ENCODE peak calls at places on chromosome 16, in four cellular contexts. Q is H1, G is A549, A is K562. I is an unnamed sample.

GRCh38 chr16:53768167-53768566 is 64.2 kb downstream of the FTO start:
- DNase-seq in Q (no peak), A (no peak), G (no peak), I (no peak)

GRCh38 chr16:67885976-67886375 is 1.3 kb downstream of the NRN1L start:
- DNase-seq in G (no peak), A (no peak), Q (no peak), I (no peak)

GRCh38 chr16:7997966-7998365 is 592.3 kb downstream of the TMEM114 start:
- DNase-seq in Q (no peak), A (no peak), G (no peak), I (no peak)

GRCh38 chr16:89506113-89506504 is 2.1 kb upstream of the SPG7 start:
- DNase-seq in G (no peak), A (no peak), Q (no peak), I (no peak)

GRCh38 chr16:81237282-81237681 is 1.2 kb upstream of the BCO1 start:
- DNase-seq in A (no peak), Q (no peak), G (no peak), I (no peak)

GRCh38 chr16:57409065-57409464 is 4.5 kb downstream of the CCL17 start:
- DNase-seq in G (no peak), Q (no peak), A (no peak), I (no peak)

GRCh38 chr16:85514601-85515318 is 98.4 kb upstream of the GSE1 start:
- DNase-seq in A (no peak), G (peak), Q (no peak), I (peak)

GRCh38 chr16:12395266-12395665 is 408.4 kb downstream of the CPPED1 start:
- DNase-seq in A (no peak), G (no peak), Q (no peak), I (no peak)

GRCh38 chr16:88725609-88726407 is 19.5 kb downstream of the CTU2 start:
- DNase-seq in A (no peak), G (no peak), Q (no peak), I (no peak)

GRCh38 chr16:88614818-88615580 is 23.4 kb upstream of the IL17C start:
- DNase-seq in Q (no peak), A (no peak), G (no peak), I (no peak)

GRCh38 chr16:1564325-1564724 is 30.9 kb downstream of the TMEM204 start:
- DNase-seq in A (peak), Q (no peak), G (no peak), I (no peak)

GRCh38 chr16:3149630-3150345 is 15.0 kb downstream of the ZNF213 start:
- DNase-seq in A (peak), Q (no peak), G (peak), I (no peak)

GRCh38 chr16:546909-547770 is 13.1 kb upstream of the PRR35 start:
- DNase-seq in Q (no peak), A (peak), G (peak), I (no peak)

GRCh38 chr16:73026754-73027654 is 20.9 kb downstream of the ZFHX3 start:
- DNase-seq in A (no peak), Q (no peak), G (no peak), I (no peak)

GRCh38 chr16:83513006-83513755 is 294.6 kb upstream of the HSBP1 start:
- DNase-seq in Q (no peak), A (no peak), G (no peak), I (no peak)

GRCh38 chr16:85979605-85980004 is 80.6 kb downstream of the IRF8 start:
- DNase-seq in Q (no peak), G (peak), A (peak), I (no peak)

GRCh38 chr16:83619381-83620150 is 188.2 kb upstream of the HSBP1 start:
- DNase-seq in G (no peak), A (no peak), Q (no peak), I (no peak)

GRCh38 chr16:69017036-69017783 is 88.2 kb upstream of the HAS3 start:
- DNase-seq in Q (no peak), A (no peak), G (peak), I (no peak)

GRCh38 chr16:12178251-12178990 is 201.9 kb downstream of the SNX29 start:
- DNase-seq in Q (no peak), A (no peak), G (no peak), I (no peak)

GRCh38 chr16:81678326-81679095 is 100.6 kb upstream of the PLCG2 start:
- DNase-seq in G (no peak), A (peak), Q (no peak), I (no peak)

GRCh38 chr16:28130099-28131088 is 66.9 kb upstream of the GSG1L start:
- DNase-seq in G (no peak), A (no peak), Q (no peak), I (no peak)

GRCh38 chr16:4293822-4294457 is 21.1 kb upstream of the TFAP4 start:
- DNase-seq in G (peak), A (no peak), Q (no peak), I (no peak)

GRCh38 chr16:73091199-73091598 is 43.3 kb upstream of the ZFHX3 start:
- DNase-seq in G (no peak), A (no peak), Q (no peak), I (no peak)

GRCh38 chr16:61834082-61834481 is 202.2 kb downstream of the CDH8 start:
- DNase-seq in G (no peak), A (no peak), Q (no peak), I (no peak)

GRCh38 chr16:89371968-89372634 is 118.3 kb downstream of the ANKRD11 start:
- DNase-seq in Q (no peak), A (no peak), G (no peak), I (no peak)

GRCh38 chr16:78562650-78563049 is 463.2 kb downstream of the WWOX start:
- DNase-seq in A (no peak), G (no peak), Q (no peak), I (no peak)

GRCh38 chr16:86212706-86213426 is 297.5 kb upstream of the FOXF1 start:
- DNase-seq in G (no peak), A (no peak), Q (no peak), I (no peak)

GRCh38 chr16:48158296-48158695 is 2.5 kb upstream of the ABCC12 start:
- DNase-seq in G (peak), Q (no peak), A (no peak), I (peak)

GRCh38 chr16:1859650-1860049 is 12.3 kb downstream of the MEIOB start:
- DNase-seq in Q (no peak), A (peak), G (no peak), I (no peak)

GRCh38 chr16:77732241-77732946 is 10.1 kb downstream of the NUDT7 start:
- DNase-seq in A (no peak), Q (no peak), G (no peak), I (peak)

GRCh38 chr16:67528222-67528869 is at the start of gene RIPOR1:
- DNase-seq in Q (no peak), G (peak), A (peak), I (peak)

DNA sequence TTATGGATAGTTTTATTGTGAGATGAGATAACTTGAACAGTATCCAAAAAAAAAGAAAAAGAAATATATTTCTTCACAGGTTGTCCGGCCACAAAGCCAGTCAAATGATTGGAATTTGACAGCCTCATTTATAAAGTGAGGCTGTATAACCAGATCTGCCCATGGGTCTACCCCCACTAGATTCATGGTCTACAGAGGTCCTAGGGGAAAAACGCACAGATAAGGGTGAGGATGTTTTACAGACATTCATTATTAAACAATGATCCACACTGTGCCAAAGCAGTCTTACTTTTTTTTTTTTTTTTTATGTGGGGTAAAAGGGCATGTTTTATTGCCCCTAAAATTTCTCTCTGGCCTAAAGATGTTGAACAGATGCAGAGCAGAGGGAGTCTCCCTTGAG is 1503.0 kb upstream of the CDH8 start:
- DNase-seq in Q (no peak), G (no peak), A (no peak), I (no peak)
- TF ChIP-seq KDM1A in Q (no peak), G (no peak), A (no peak), I (no peak)

GRCh38 chr16:17026600-17027242 is 444.0 kb downstream of the XYLT1 start:
- DNase-seq in Q (no peak), A (no peak), G (no peak), I (no peak)
- TF ChIP-seq EP300 in Q (no peak), A (no peak), G (no peak), I (no peak)

DNA sequence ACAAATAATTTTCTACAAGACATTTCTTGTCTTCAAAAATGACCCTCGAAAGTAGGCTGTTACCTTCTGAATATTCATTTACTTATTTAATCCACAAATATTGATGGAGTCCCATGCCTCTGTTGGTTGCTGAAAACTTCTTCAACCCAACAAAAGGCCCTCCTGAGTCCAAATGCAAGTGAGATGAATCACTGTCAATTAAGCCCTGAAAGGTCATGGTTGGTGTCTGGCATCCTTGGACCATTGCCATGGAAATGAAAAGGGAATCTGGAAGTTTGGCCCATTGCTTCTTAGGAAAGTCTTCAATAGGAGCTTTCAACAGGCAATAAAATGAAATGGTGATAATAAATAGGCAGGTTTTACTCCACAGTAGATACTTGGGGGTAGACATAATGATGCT is 364.7 kb upstream of the DYNLRB2 start:
- DNase-seq in G (peak), A (no peak), Q (no peak), I (no peak)
- TF ChIP-seq KDM1A in G (no peak), A (no peak), Q (no peak), I (no peak)

DNA sequence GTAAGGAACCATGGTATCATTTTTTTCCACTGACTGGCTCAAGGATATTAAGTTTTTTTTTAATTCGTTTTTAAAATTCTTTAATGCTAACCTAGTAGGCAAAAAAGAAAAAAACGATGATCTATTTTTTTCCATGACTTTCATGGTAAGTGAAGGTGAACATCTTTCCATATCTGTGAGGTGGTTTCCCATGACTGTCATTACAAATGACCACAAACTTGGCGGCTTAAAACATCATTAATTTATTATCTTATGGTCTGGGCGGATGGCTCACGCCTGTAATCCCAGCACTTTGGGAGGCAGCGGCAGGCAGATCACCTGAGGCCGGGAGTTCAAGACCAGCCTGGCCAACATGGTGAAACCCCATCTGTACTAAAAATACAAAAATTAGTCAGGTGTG is 10.5 kb downstream of the AHSP start:
- DNase-seq in G (no peak), Q (no peak), A (no peak), I (no peak)
- TF ChIP-seq EP300 in G (no peak), Q (no peak), A (no peak), I (no peak)

DNA sequence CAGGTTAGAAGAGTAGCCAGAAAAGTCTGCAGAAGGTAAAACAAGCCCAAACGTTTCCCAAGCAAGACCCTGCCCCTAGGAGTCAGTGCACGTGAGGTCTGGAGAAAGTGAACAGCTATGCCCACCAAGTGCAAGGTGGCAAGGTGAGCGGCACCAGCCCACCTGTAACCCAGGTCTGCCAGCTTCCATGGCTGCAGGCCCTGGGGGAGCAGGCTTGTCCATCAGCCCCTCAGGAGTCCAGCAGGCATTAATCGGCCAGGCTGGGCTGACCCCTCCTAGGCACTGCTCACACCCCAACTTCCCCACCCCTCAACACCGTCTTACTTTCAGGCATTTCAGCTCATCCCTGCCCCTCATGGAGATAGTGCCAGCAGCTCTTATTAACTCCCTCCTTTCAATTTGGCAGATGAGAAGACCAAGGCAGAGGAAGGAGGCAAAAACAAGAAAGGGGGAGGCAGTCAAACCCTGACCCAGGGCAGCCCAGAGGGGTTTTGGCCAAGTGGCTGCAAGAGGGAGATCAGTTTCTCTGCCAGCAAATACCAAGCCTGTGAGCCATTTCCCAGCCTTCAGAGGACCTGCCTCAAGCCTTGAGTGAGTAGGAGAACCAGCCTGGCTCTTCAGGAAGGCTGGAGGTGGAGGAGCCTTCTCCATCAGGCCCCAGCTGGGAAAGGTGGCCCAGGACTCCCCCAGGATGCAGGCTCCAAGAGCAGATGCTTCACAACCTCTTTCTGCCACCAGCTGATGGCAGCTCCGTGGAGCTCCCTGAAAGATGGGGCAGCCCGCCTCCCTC is 14.7 kb downstream of the BEAN1 start:
- DNase-seq in Q (no peak), A (no peak), G (no peak), I (no peak)
- TF ChIP-seq KDM1A in Q (no peak), A (no peak), G (no peak), I (no peak)

I was measured in HepG2.